ENCODE peak calls at places on chromosomes 12 and 14, in five cellular contexts. C, P, W, E and Y are unnamed samples.

GRCh38 chr12:22312336-22312735 is 22.2 kb downstream of the ST8SIA1 start:
- DNase-seq in W (no peak), E (no peak), C (no peak), P (peak), Y (peak)

GRCh38 chr14:50659327-50659974 is 8.7 kb downstream of the SAV1 start:
- DNase-seq in E (no peak), P (no peak), C (no peak), W (no peak), Y (no peak)

GRCh38 chr12:96465896-96466295 is 23.5 kb upstream of the CFAP54 start:
- DNase-seq in W (no peak), C (no peak), E (no peak), P (no peak), Y (no peak)

GRCh38 chr12:553216-554000 is 93.7 kb downstream of the B4GALNT3 start:
- DNase-seq in W (no peak), E (no peak), P (no peak), C (no peak), Y (no peak)

GRCh38 chr12:82300611-82301010 is 57.6 kb downstream of the CCDC59 start:
- DNase-seq in P (no peak), E (no peak), W (no peak), C (no peak), Y (no peak)

GRCh38 chr12:113086249-113087164 is 30.0 kb downstream of the DTX1 start:
- DNase-seq in E (no peak), P (no peak), W (no peak), C (no peak), Y (no peak)

GRCh38 chr12:20382117-20382516 is 13.8 kb downstream of the PDE3A start:
- DNase-seq in P (no peak), W (no peak), C (no peak), E (no peak), Y (no peak)

GRCh38 chr12:56922032-56922431 is 12.2 kb downstream of the SDR9C7 start:
- DNase-seq in W (no peak), P (no peak), E (no peak), C (no peak), Y (no peak)

GRCh38 chr12:27969901-27970390 is 2.6 kb downstream of the PTHLH start:
- DNase-seq in C (peak), E (peak), W (peak), P (peak), Y (peak)